ENCODE peak calls at places on chromosomes 16 and 17, in eight cellular contexts. U, C, O, F, G, P, X and A are unnamed samples.

GRCh38 chr17:61212655-61213054 is 187.0 kb upstream of the TBX2 start:
- DNase-seq in G (no peak), O (no peak), U (no peak), F (no peak), X (no peak), C (no peak), P (no peak), A (no peak)

GRCh38 chr16:67963325-67964321 is 4.8 kb downstream of the SLC12A4 start:
- DNase-seq in F (no peak), O (no peak), C (no peak), P (no peak), U (no peak), X (no peak), G (no peak), A (no peak)

GRCh38 chr16:81366316-81366932 is 51.7 kb downstream of the GAN start:
- DNase-seq in P (peak), C (peak), U (no peak), O (no peak), F (no peak), G (peak), X (peak), A (no peak)

GRCh38 chr16:28168991-28169554 is 42.7 kb downstream of the XPO6 start:
- DNase-seq in G (no peak), O (no peak), X (no peak), P (no peak), U (no peak), C (no peak), F (no peak), A (no peak)

GRCh38 chr17:58362368-58363014 is 10.5 kb upstream of the SUPT4H1 start:
- DNase-seq in X (no peak), G (no peak), F (no peak), C (no peak), U (no peak), O (no peak), P (no peak), A (no peak)

GRCh38 chr17:21843951-21844590 is 151.7 kb downstream of the KCNJ18 start:
- DNase-seq in U (no peak), C (no peak), P (no peak), X (no peak), F (no peak), O (no peak), G (no peak), A (no peak)

GRCh38 chr17:65730711-65731169 is 169.3 kb upstream of the AXIN2 start:
- DNase-seq in F (no peak), X (no peak), G (no peak), C (no peak), P (peak), O (no peak), U (no peak), A (no peak)

GRCh38 chr16:71408536-71408935 is 33.3 kb downstream of the TLE7 start:
- DNase-seq in P (no peak), G (no peak), O (no peak), X (no peak), C (no peak), F (no peak), U (no peak), A (no peak)

GRCh38 chr16:25729188-25729587 is 37.4 kb downstream of the HS3ST4 start:
- DNase-seq in P (no peak), O (no peak), U (no peak), C (no peak), F (no peak), X (no peak), G (no peak), A (no peak)

GRCh38 chr17:72387487-72387886 is 266.7 kb downstream of the SOX9 start:
- DNase-seq in P (peak), X (no peak), O (no peak), G (peak), F (no peak), U (no peak), C (no peak), A (no peak)

GRCh38 chr17:35731932-35732805 is 730 bp downstream of the RASL10B start:
- DNase-seq in P (no peak), U (no peak), F (no peak), C (no peak), G (no peak), X (no peak), O (no peak), A (no peak)

GRCh38 chr16:68265078-68265925 is 976 bp downstream of the SLC7A6 start:
- DNase-seq in G (peak), F (no peak), X (peak), O (peak), P (peak), C (peak), U (peak), A (no peak)

GRCh38 chr17:15169676-15170075 is 95.5 kb downstream of the PMP22 start:
- DNase-seq in X (no peak), G (peak), F (no peak), P (peak), O (no peak), U (no peak), C (no peak), A (no peak)

GRCh38 chr17:42706732-42707131 is 24.4 kb downstream of the CNTNAP1 start:
- DNase-seq in U (no peak), X (no peak), P (no peak), G (no peak), O (no peak), C (no peak), F (no peak), A (no peak)

GRCh38 chr16:85306071-85306792 is 194.0 kb upstream of the CIBAR2 start:
- DNase-seq in U (peak), P (peak), X (peak), C (peak), F (peak), O (peak), G (peak), A (peak)

GRCh38 chr16:85011846-85012284 is 530 bp upstream of the ZDHHC7 start:
- DNase-seq in X (no peak), O (no peak), U (no peak), C (no peak), G (no peak), P (no peak), F (no peak), A (no peak)

DNA sequence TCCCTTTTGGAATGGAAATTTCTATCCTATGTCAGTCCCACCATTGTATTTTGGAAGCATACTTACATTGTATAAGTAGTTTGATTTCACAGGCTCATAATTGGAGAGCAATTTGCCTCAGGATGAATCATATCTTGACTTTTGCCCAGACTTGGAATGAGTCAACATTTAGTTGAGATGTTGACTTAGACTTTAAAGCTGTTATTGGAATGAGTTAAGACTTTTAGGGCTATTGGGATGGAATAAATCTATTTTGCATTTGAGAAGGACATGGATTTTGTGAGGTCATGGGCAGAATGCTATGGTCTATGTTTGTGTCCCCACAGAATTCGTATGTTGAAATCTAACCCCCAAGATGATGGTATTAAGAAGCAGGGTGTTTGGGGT is 12.2 kb upstream of the ZNF594 start:
- DNase-seq in F (no peak), C (no peak), X (no peak), G (peak), O (no peak), P (peak), U (no peak), A (no peak)
- H3K27ac ChIP-seq in F (no peak), C (no peak), X (no peak), G (no peak), O (no peak), P (no peak), U (no peak), A (no peak)

DNA sequence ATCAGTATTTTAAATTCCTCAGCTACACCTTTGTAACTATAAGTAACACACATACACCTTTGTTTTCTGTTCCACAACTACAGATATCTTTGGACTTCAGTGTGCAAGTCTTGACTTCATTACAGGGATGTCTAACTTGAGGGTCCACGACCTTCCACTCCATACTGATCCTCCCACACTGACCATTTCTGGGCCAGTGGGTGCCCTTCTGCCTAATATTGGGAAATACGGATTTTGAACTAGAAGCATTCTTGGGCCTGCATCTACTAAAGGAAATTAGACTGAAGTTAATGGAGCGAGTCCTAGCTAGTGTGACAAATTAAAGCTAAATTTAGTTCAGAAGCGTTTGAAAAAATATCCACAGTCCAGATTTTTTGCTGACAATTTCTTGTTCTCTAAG is 9.9 kb upstream of the TMIGD1 start:
- DNase-seq in F (no peak), U (no peak), G (no peak), O (no peak), C (no peak), P (no peak), X (no peak), A (no peak)
- H3K27ac ChIP-seq in F (peak), U (peak), G (no peak), O (peak), C (no peak), P (no peak), X (peak), A (peak)

GRCh38 chr17:45907720-45908395 is 13.5 kb downstream of the MAPT start:
- DNase-seq in X (no peak), U (no peak), P (no peak), G (no peak), O (no peak), C (no peak), F (no peak), A (no peak)

GRCh38 chr17:45904886-45905285 is 10.5 kb downstream of the MAPT start:
- DNase-seq in C (no peak), G (no peak), U (no peak), P (no peak), F (no peak), O (no peak), X (no peak), A (no peak)

GRCh38 chr17:45905812-45906211 is 11.5 kb downstream of the MAPT start:
- DNase-seq in P (no peak), F (no peak), X (no peak), G (no peak), C (no peak), O (no peak), U (no peak), A (no peak)

GRCh38 chr17:45906927-45907622 is 12.7 kb downstream of the MAPT start:
- DNase-seq in P (no peak), F (no peak), X (no peak), G (no peak), O (no peak), U (no peak), C (no peak), A (no peak)

GRCh38 chr17:45906237-45906636 is 11.9 kb downstream of the MAPT start:
- DNase-seq in X (no peak), O (no peak), G (no peak), C (no peak), U (no peak), P (no peak), F (no peak), A (no peak)
- H3K27ac ChIP-seq in X (no peak), O (no peak), G (no peak), C (no peak), U (no peak), P (no peak), F (no peak), A (no peak)

GRCh38 chr17:6140188-6140587 is 70.0 kb downstream of the WSCD1 start:
- DNase-seq in O (no peak), X (no peak), U (no peak), F (no peak), C (no peak), P (no peak), G (no peak), A (no peak)

GRCh38 chr17:6137716-6138502 is 67.7 kb downstream of the WSCD1 start:
- DNase-seq in F (no peak), C (no peak), P (no peak), O (no peak), U (no peak), G (no peak), X (no peak), A (no peak)

GRCh38 chr17:6135996-6136395 is 65.8 kb downstream of the WSCD1 start:
- DNase-seq in P (no peak), X (no peak), C (no peak), U (no peak), G (no peak), O (no peak), F (no peak), A (no peak)

GRCh38 chr17:6139447-6139832 is 69.3 kb downstream of the WSCD1 start:
- DNase-seq in G (no peak), F (no peak), P (no peak), X (no peak), C (no peak), O (no peak), U (no peak), A (no peak)

DNA sequence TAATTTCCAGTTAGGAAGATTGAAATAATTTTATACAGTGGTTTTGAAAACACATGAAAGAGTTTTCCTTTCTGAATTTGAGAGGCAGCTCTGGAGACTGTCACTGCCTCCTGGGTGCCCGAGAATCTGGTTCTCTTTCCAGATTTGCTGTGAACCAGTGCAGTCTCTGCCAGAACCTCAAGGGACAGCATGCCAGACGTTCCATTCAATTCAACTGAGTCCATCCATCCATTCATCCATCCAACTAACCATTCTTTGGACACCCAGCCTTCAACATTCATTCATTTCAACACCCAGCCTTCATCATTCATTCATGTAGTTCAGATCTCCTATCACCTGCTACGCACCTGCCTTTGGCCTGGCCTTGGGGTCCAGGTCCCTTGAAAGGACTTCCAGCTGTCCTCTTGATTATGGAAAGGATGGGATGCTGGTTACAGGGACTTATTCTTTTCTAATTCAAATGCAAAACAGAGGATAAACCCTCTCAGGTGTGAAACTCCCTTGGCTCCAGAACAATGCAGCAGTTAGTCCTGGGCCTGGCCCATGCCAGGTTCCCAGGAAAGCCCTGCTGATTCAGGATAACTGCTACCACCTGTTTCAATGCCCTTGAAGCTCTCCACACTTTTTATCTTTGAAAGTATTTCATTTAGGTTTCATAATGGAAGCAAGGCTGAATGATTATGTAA is 68.7 kb downstream of the WSCD1 start:
- DNase-seq in P (no peak), C (no peak), F (no peak), G (no peak), O (no peak), X (no peak), U (no peak), A (no peak)
- H3K27ac ChIP-seq in P (no peak), C (no peak), F (no peak), G (no peak), O (no peak), X (no peak), U (no peak), A (no peak)

GRCh38 chr16:11125936-11126335 is 130.1 kb downstream of the SOCS1 start:
- DNase-seq in O (no peak), C (no peak), F (no peak), U (no peak), P (no peak), G (no peak), X (no peak), A (no peak)

GRCh38 chr16:11129378-11129781 is 126.6 kb downstream of the SOCS1 start:
- DNase-seq in X (no peak), F (no peak), G (no peak), U (no peak), C (no peak), P (no peak), O (no peak), A (no peak)

GRCh38 chr16:11126389-11127072 is 129.5 kb downstream of the SOCS1 start:
- DNase-seq in C (no peak), X (no peak), G (no peak), F (no peak), O (no peak), P (peak), U (no peak), A (no peak)

GRCh38 chr16:11127610-11128195 is 128.3 kb downstream of the SOCS1 start:
- DNase-seq in F (no peak), P (no peak), C (no peak), G (no peak), U (no peak), O (no peak), X (no peak), A (no peak)

GRCh38 chr16:11128211-11129123 is 127.5 kb downstream of the SOCS1 start:
- DNase-seq in G (peak), O (peak), C (no peak), P (peak), U (peak), F (no peak), X (no peak), A (no peak)
- H3K27ac ChIP-seq in G (peak), O (peak), C (no peak), P (peak), U (peak), F (peak), X (peak), A (peak)